ENCODE peak calls at places on chromosome 12, in six cellular contexts. One of them, this sample, is unnamed.

GRCh38 chr12:102522768-102523167 is 42.4 kb upstream of the IGF1 start:
- DNase-seq in adrenal gland: no peak
- DNase-seq in testis: no peak
- DNase-seq in heart left ventricle: no peak
- DNase-seq in HCT116: no peak
- DNase-seq in GM23338: peak; percentile 19
- DNase-seq in this sample: no peak

GRCh38 chr12:5989621-5990020 is 44.6 kb upstream of the ANO2 start:
- DNase-seq in heart left ventricle: no peak
- DNase-seq in adrenal gland: no peak
- DNase-seq in testis: no peak
- DNase-seq in GM23338: no peak
- DNase-seq in HCT116: no peak
- DNase-seq in this sample: no peak

GRCh38 chr12:11967356-11968040 is 103.2 kb upstream of the BCL2L14 start:
- DNase-seq in HCT116: no peak
- DNase-seq in adrenal gland: no peak
- DNase-seq in GM23338: no peak
- DNase-seq in heart left ventricle: no peak
- DNase-seq in testis: no peak
- DNase-seq in this sample: no peak

GRCh38 chr12:91219919-91220318 is 37.3 kb upstream of the DCN start:
- DNase-seq in heart left ventricle: no peak
- DNase-seq in testis: no peak
- DNase-seq in GM23338: no peak
- DNase-seq in HCT116: no peak
- DNase-seq in adrenal gland: no peak
- DNase-seq in this sample: no peak

GRCh38 chr12:91937033-91937432 is 208.6 kb downstream of the BTG1 start:
- DNase-seq in GM23338: no peak
- DNase-seq in HCT116: no peak
- DNase-seq in testis: no peak
- DNase-seq in heart left ventricle: no peak
- DNase-seq in adrenal gland: no peak
- DNase-seq in this sample: no peak

GRCh38 chr12:130752692-130753230 is 36.7 kb upstream of the RIMBP2 start:
- DNase-seq in GM23338: peak; percentile 48
- DNase-seq in heart left ventricle: no peak
- DNase-seq in adrenal gland: no peak
- DNase-seq in HCT116: no peak
- DNase-seq in testis: no peak
- DNase-seq in this sample: no peak

GRCh38 chr12:95574799-95575452 is 23.6 kb upstream of the USP44 start:
- DNase-seq in GM23338: peak; percentile 79
- DNase-seq in adrenal gland: no peak
- DNase-seq in HCT116: peak; percentile 49
- DNase-seq in heart left ventricle: no peak
- DNase-seq in testis: no peak
- DNase-seq in this sample: no peak

GRCh38 chr12:124037341-124037740 is 64.3 kb downstream of the ZNF664 start:
- DNase-seq in testis: no peak
- DNase-seq in HCT116: no peak
- DNase-seq in GM23338: no peak
- DNase-seq in heart left ventricle: no peak
- DNase-seq in adrenal gland: no peak
- DNase-seq in this sample: no peak

GRCh38 chr12:34212651-34213050 is 190.4 kb downstream of the ALG10 start:
- DNase-seq in adrenal gland: no peak
- DNase-seq in testis: no peak
- DNase-seq in heart left ventricle: no peak
- DNase-seq in HCT116: no peak
- DNase-seq in GM23338: no peak
- DNase-seq in this sample: no peak

GRCh38 chr12:12716151-12716844 is 870 bp upstream of the CDKN1B start:
- DNase-seq in GM23338: peak; percentile 34
- DNase-seq in HCT116: no peak
- DNase-seq in adrenal gland: no peak
- DNase-seq in testis: no peak
- DNase-seq in heart left ventricle: no peak
- DNase-seq in this sample: peak; percentile 42

GRCh38 chr12:2169489-2169888 is 116.7 kb downstream of the CACNA1C start:
- DNase-seq in HCT116: no peak
- DNase-seq in heart left ventricle: no peak
- DNase-seq in adrenal gland: no peak
- DNase-seq in testis: no peak
- DNase-seq in GM23338: no peak
- DNase-seq in this sample: no peak

GRCh38 chr12:2168808-2169207 is 116.0 kb downstream of the CACNA1C start:
- DNase-seq in testis: no peak
- DNase-seq in adrenal gland: no peak
- DNase-seq in heart left ventricle: no peak
- DNase-seq in GM23338: no peak
- DNase-seq in HCT116: peak; percentile 32
- DNase-seq in this sample: no peak

GRCh38 chr12:2170376-2170775 is 117.6 kb downstream of the CACNA1C start:
- DNase-seq in heart left ventricle: no peak
- DNase-seq in adrenal gland: no peak
- DNase-seq in GM23338: no peak
- DNase-seq in HCT116: no peak
- DNase-seq in testis: peak; percentile 25
- DNase-seq in this sample: peak; percentile 5

GRCh38 chr12:2172040-2172439 is 119.3 kb downstream of the CACNA1C start:
- DNase-seq in GM23338: no peak
- DNase-seq in HCT116: no peak
- DNase-seq in adrenal gland: peak; percentile 87
- DNase-seq in heart left ventricle: no peak
- DNase-seq in testis: no peak
- DNase-seq in this sample: no peak

DNA sequence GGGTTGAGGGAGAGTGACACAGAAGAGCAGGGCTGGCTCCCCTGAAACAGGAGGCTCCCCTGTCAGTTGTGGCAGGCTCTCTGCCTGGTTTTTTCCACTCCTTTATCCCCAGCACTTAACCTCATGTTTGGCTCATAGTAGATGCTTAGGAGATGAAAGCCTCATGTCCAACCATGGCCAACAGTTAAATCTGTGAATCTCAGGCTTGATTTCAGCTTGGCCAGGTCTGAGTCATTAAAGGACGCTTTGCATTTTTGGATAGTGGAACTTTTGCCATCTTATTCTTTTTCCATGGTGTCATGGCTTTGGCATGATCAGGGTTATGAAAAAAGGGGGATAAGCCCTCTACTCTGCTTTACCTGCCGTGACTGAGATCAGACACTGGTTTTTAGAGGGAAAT is 117.2 kb downstream of the CACNA1C start:
- DNase-seq in heart left ventricle: no peak
- DNase-seq in adrenal gland: no peak
- DNase-seq in testis: no peak
- DNase-seq in GM23338: no peak
- DNase-seq in HCT116: no peak
- DNase-seq in this sample: no peak
- H3K4me1 ChIP-seq in heart left ventricle: peaks cover 40% of the 10 kb centered on the region
- H3K4me1 ChIP-seq in adrenal gland: no peaks in the 10 kb centered on the region
- H3K4me1 ChIP-seq in testis: no peaks in the 10 kb centered on the region
- H3K4me1 ChIP-seq in GM23338: no peaks in the 10 kb centered on the region
- H3K4me1 ChIP-seq in HCT116: no peaks in the 10 kb centered on the region
- H3K4me1 ChIP-seq in this sample: no peaks in the 10 kb centered on the region

GRCh38 chr12:66629138-66629880 is 49.6 kb downstream of the GRIP1 start:
- DNase-seq in GM23338: no peak
- DNase-seq in heart left ventricle: no peak
- DNase-seq in testis: no peak
- DNase-seq in adrenal gland: no peak
- DNase-seq in HCT116: no peak
- DNase-seq in this sample: peak; percentile 4

GRCh38 chr12:66638666-66639065 is 40.2 kb downstream of the GRIP1 start:
- DNase-seq in adrenal gland: no peak
- DNase-seq in testis: no peak
- DNase-seq in heart left ventricle: no peak
- DNase-seq in GM23338: no peak
- DNase-seq in HCT116: no peak
- DNase-seq in this sample: no peak

GRCh38 chr12:66636771-66637170 is 42.1 kb downstream of the GRIP1 start:
- DNase-seq in heart left ventricle: no peak
- DNase-seq in GM23338: no peak
- DNase-seq in HCT116: no peak
- DNase-seq in testis: peak; percentile 21
- DNase-seq in adrenal gland: no peak
- DNase-seq in this sample: no peak

GRCh38 chr12:66637693-66638301 is 41.1 kb downstream of the GRIP1 start:
- DNase-seq in HCT116: no peak
- DNase-seq in testis: no peak
- DNase-seq in adrenal gland: no peak
- DNase-seq in heart left ventricle: no peak
- DNase-seq in GM23338: no peak
- DNase-seq in this sample: no peak

GRCh38 chr12:66633676-66634075 is 45.2 kb downstream of the GRIP1 start:
- DNase-seq in adrenal gland: no peak
- DNase-seq in HCT116: no peak
- DNase-seq in GM23338: no peak
- DNase-seq in heart left ventricle: no peak
- DNase-seq in testis: no peak
- DNase-seq in this sample: peak; percentile 14
- H3K4me1 ChIP-seq in adrenal gland: no peaks in the 10 kb centered on the region
- H3K4me1 ChIP-seq in HCT116: no peaks in the 10 kb centered on the region
- H3K4me1 ChIP-seq in GM23338: no peaks in the 10 kb centered on the region
- H3K4me1 ChIP-seq in heart left ventricle: no peaks in the 10 kb centered on the region
- H3K4me1 ChIP-seq in testis: no peaks in the 10 kb centered on the region
- H3K4me1 ChIP-seq in this sample: no peaks in the 10 kb centered on the region

GRCh38 chr12:128813883-128814282 is 9.9 kb downstream of the SLC15A4 start:
- DNase-seq in HCT116: no peak
- DNase-seq in GM23338: no peak
- DNase-seq in testis: no peak
- DNase-seq in adrenal gland: no peak
- DNase-seq in heart left ventricle: no peak
- DNase-seq in this sample: no peak

GRCh38 chr12:128817115-128818015 is 6.4 kb downstream of the SLC15A4 start:
- DNase-seq in heart left ventricle: peak; percentile 69
- DNase-seq in HCT116: no peak
- DNase-seq in GM23338: no peak
- DNase-seq in adrenal gland: peak; percentile 87
- DNase-seq in testis: peak; percentile 71
- DNase-seq in this sample: peak; percentile 74

GRCh38 chr12:128816643-128816920 is 7.2 kb downstream of the SLC15A4 start:
- DNase-seq in testis: no peak
- DNase-seq in HCT116: no peak
- DNase-seq in adrenal gland: no peak
- DNase-seq in GM23338: no peak
- DNase-seq in heart left ventricle: no peak
- DNase-seq in this sample: no peak

GRCh38 chr12:128814411-128815261 is 9.1 kb downstream of the SLC15A4 start:
- DNase-seq in HCT116: no peak
- DNase-seq in testis: no peak
- DNase-seq in adrenal gland: no peak
- DNase-seq in GM23338: no peak
- DNase-seq in heart left ventricle: no peak
- DNase-seq in this sample: no peak

DNA sequence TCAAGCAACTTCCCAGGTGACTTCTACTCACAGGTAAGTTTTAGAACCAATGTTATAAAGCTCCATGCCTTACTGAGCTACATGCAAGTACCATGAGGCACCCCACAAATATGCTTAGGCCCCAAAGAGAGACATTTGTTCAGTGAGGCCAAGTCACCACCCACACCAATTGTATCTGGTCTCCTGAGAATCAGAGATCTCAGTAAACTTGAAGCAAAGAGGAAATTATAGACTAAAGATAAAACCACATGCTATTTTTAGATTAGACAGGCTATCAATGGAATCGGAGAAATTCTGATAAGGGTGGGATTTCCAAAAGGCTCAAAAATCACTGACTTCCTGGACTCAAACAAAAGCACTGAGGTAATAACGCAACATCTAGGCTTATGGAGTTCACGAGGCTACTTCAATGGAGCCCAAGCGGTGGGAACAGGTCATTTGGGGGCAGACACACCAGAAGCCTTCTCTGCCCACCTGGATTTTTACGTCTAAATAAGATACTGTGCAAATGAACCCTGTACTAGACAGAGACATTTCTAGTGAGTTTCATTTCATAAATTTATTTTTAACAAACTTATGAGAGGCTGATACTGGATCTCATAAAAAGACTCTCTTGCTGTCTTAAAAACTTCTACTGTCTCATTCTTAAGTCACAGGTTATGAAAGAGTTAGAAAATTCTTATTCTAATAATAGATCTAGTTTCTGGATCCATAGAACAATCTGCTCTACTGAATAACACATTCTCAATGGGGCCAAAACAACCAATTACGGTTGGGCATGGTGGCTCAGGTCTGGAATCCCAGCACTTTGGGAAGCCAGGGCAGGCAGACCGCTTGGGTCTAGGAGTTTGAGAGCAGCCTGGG is 7.7 kb downstream of the SLC15A4 start:
- DNase-seq in HCT116: no peak
- DNase-seq in heart left ventricle: no peak
- DNase-seq in testis: no peak
- DNase-seq in adrenal gland: no peak
- DNase-seq in GM23338: no peak
- DNase-seq in this sample: no peak
- H3K4me1 ChIP-seq in HCT116: no peaks in the 10 kb centered on the region
- H3K4me1 ChIP-seq in heart left ventricle: peaks cover 66% of the 10 kb centered on the region
- H3K4me1 ChIP-seq in testis: peaks cover 21% of the 10 kb centered on the region
- H3K4me1 ChIP-seq in adrenal gland: peaks cover 12% of the 10 kb centered on the region
- H3K4me1 ChIP-seq in GM23338: peaks cover 8% of the 10 kb centered on the region
- H3K4me1 ChIP-seq in this sample: peaks cover 29% of the 10 kb centered on the region

GRCh38 chr12:109542876-109543275 is 30.4 kb downstream of the MMAB start:
- DNase-seq in adrenal gland: no peak
- DNase-seq in testis: no peak
- DNase-seq in HCT116: no peak
- DNase-seq in GM23338: no peak
- DNase-seq in heart left ventricle: no peak
- DNase-seq in this sample: no peak

GRCh38 chr12:109548258-109548657 is 25.0 kb downstream of the MMAB start:
- DNase-seq in HCT116: no peak
- DNase-seq in adrenal gland: no peak
- DNase-seq in heart left ventricle: peak; percentile 5
- DNase-seq in testis: no peak
- DNase-seq in GM23338: no peak
- DNase-seq in this sample: no peak

GRCh38 chr12:109547286-109547685 is 26.0 kb downstream of the MMAB start:
- DNase-seq in GM23338: no peak
- DNase-seq in adrenal gland: no peak
- DNase-seq in heart left ventricle: peak; percentile 16
- DNase-seq in HCT116: no peak
- DNase-seq in testis: no peak
- DNase-seq in this sample: no peak

GRCh38 chr12:109544955-109545531 is 28.3 kb downstream of the MMAB start:
- DNase-seq in HCT116: no peak
- DNase-seq in GM23338: no peak
- DNase-seq in heart left ventricle: peak; percentile 63
- DNase-seq in adrenal gland: no peak
- DNase-seq in testis: no peak
- DNase-seq in this sample: no peak

DNA sequence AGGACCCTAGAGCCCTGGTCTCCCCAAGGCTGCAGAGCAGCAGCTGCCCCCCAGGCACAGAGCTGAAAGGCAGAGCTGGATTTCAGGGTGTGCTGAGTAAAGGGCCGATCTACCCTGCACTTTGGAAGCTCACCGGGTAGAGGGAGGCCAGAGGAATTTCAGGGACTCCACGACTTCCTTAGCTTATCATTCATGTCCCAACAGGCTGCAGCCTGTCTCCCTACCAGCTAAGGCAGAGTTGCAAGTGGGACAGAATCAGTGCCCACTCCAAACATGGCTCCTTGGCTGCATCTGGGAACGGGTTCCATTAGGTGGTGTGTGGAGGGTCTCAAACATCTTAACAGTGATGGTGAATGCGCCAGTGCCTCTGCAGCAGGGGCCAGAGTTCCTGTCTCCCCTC is 27.5 kb downstream of the MMAB start:
- DNase-seq in HCT116: no peak
- DNase-seq in adrenal gland: no peak
- DNase-seq in heart left ventricle: peak; percentile 28
- DNase-seq in testis: no peak
- DNase-seq in GM23338: no peak
- DNase-seq in this sample: no peak
- H3K4me1 ChIP-seq in HCT116: no peaks in the 10 kb centered on the region
- H3K4me1 ChIP-seq in adrenal gland: no peaks in the 10 kb centered on the region
- H3K4me1 ChIP-seq in heart left ventricle: peaks cover 9% of the 10 kb centered on the region
- H3K4me1 ChIP-seq in testis: peaks cover 12% of the 10 kb centered on the region
- H3K4me1 ChIP-seq in GM23338: no peaks in the 10 kb centered on the region
- H3K4me1 ChIP-seq in this sample: peaks cover 12% of the 10 kb centered on the region